ENCODE peak calls at places on chromosomes 16 and 17, in ten cellular contexts. G is esophagus muscularis mucosa; Q is small intestine; W is keratinocyte; N is K562; O is neural progenitor cell; X is esophagus squamous epithelium; L is CD8-positive, alpha-beta T cell; T is heart left ventricle; U is fibroblast of lung. V is an unnamed sample.
A peak's percentile ranks its signal among the peaks of the same experiment; 100 is the strongest.

GRCh38 chr16:84103678-84104077 is 13.1 kb downstream of the MBTPS1 start:
- DNase-seq in O (no peak), U (peak; percentile 9), G (no peak), X (no peak), N (no peak), T (no peak), Q (no peak), W (no peak), L (no peak), V (no peak)

GRCh38 chr17:39062846-39063680 is 88.4 kb downstream of the PLXDC1 start:
- DNase-seq in N (no peak), G (no peak), Q (no peak), U (no peak), W (no peak), O (no peak), L (no peak), T (no peak), X (no peak), V (no peak)

GRCh38 chr16:30896203-30896889 is at the start of gene CTF1:
- DNase-seq in X (no peak), G (peak; percentile 95), L (no peak), N (peak; percentile 86), O (peak; percentile 92), W (peak; percentile 72), Q (no peak), T (peak; percentile 85), U (peak; percentile 88), V (peak; percentile 89)

GRCh38 chr16:81578636-81579413 is 134.2 kb downstream of the CMIP start:
- DNase-seq in N (no peak), Q (no peak), T (no peak), W (no peak), G (no peak), U (no peak), X (no peak), O (no peak), L (no peak), V (no peak)

GRCh38 chr16:50273888-50274770 is 7.8 kb downstream of the ADCY7 start:
- DNase-seq in L (peak; percentile 70), T (peak; percentile 67), Q (peak; percentile 32), N (peak; percentile 56), W (no peak), G (no peak), O (no peak), X (no peak), U (no peak), V (peak; percentile 93)

GRCh38 chr16:4801962-4802658 is at the start of gene ROGDI:
- DNase-seq in X (peak; percentile 49), W (no peak), L (peak; percentile 82), Q (peak; percentile 95), N (peak; percentile 74), T (peak; percentile 87), G (peak; percentile 96), O (peak; percentile 94), U (peak; percentile 11), V (peak; percentile 97)

GRCh38 chr17:72962099-72962498 is 130.4 kb downstream of the SLC39A11 start:
- DNase-seq in T (no peak), N (no peak), G (no peak), L (no peak), Q (peak; percentile 61), U (no peak), W (no peak), O (no peak), X (no peak), V (no peak)

GRCh38 chr16:83599789-83600462 is 207.9 kb upstream of the HSBP1 start:
- DNase-seq in Q (peak; percentile 80), G (peak; percentile 81), N (no peak), W (no peak), X (no peak), T (no peak), L (no peak), O (no peak), U (no peak), V (no peak)

GRCh38 chr17:79664925-79665738 is 54.3 kb upstream of the RBFOX3 start:
- DNase-seq in Q (peak; percentile 61), X (no peak), W (no peak), L (no peak), T (peak; percentile 79), G (no peak), N (no peak), O (peak; percentile 58), U (peak; percentile 67), V (no peak)

GRCh38 chr17:45976755-45977505 is 22.1 kb upstream of the STH start:
- DNase-seq in U (no peak), N (peak; percentile 93), G (no peak), X (no peak), L (no peak), Q (no peak), O (no peak), W (no peak), T (no peak), V (peak; percentile 52)

GRCh38 chr17:45784583-45785372 is 658 bp downstream of the CRHR1 start:
- DNase-seq in G (no peak), W (no peak), T (no peak), X (no peak), L (peak; percentile 29), O (peak; percentile 79), U (no peak), Q (peak; percentile 40), N (peak; percentile 69), V (peak; percentile 81)

GRCh38 chr17:78137392-78138203 is 7.0 kb downstream of the TMC8 start:
- DNase-seq in U (no peak), Q (peak; percentile 45), T (no peak), O (no peak), N (peak; percentile 75), G (no peak), W (no peak), X (no peak), L (peak; percentile 60), V (peak; percentile 92)

GRCh38 chr17:41666336-41666680 is 22.4 kb upstream of the EIF1 start:
- DNase-seq in W (no peak), X (no peak), U (peak; percentile 46), T (peak; percentile 60), Q (peak; percentile 42), O (peak; percentile 41), N (peak; percentile 32), G (no peak), L (peak; percentile 60), V (peak; percentile 85)

GRCh38 chr17:67606896-67607604 is 110.7 kb upstream of the NOL11 start:
- DNase-seq in L (no peak), X (no peak), O (no peak), T (peak; percentile 58), Q (no peak), U (no peak), W (no peak), N (no peak), G (no peak), V (no peak)

GRCh38 chr17:67606471-67606870 is 111.3 kb upstream of the NOL11 start:
- DNase-seq in N (no peak), G (no peak), T (no peak), W (no peak), X (no peak), L (no peak), U (no peak), Q (peak; percentile 47), O (no peak), V (no peak)

GRCh38 chr17:67602974-67603373 is 114.8 kb upstream of the NOL11 start:
- DNase-seq in W (no peak), U (peak; percentile 54), L (peak; percentile 39), T (no peak), Q (peak; percentile 44), N (peak; percentile 27), G (no peak), X (no peak), O (peak; percentile 69), V (peak; percentile 46)

GRCh38 chr17:67602439-67602838 is 115.3 kb upstream of the NOL11 start:
- DNase-seq in U (no peak), L (no peak), X (no peak), G (no peak), N (no peak), O (no peak), T (no peak), Q (no peak), W (no peak), V (peak; percentile 9)

GRCh38 chr17:67605259-67605912 is 112.3 kb upstream of the NOL11 start:
- DNase-seq in T (peak; percentile 79), U (peak; percentile 44), X (no peak), O (no peak), G (no peak), W (no peak), Q (no peak), N (no peak), L (no peak), V (no peak)
- H3K27ac ChIP-seq in T (peak overlapping the region; percentile 28), U (no peak overlapping the region), X (no peak overlapping the region), O (no peak overlapping the region), G (peak overlapping the region; percentile 51), W (no peak overlapping the region), Q (no peak overlapping the region), N (no peak overlapping the region), L (peak overlapping the region; percentile 10), V (no peak overlapping the region)

GRCh38 chr17:68379150-68379510 is 78.2 kb downstream of the WIPI1 start:
- DNase-seq in X (no peak), U (no peak), W (no peak), N (no peak), O (no peak), T (no peak), Q (no peak), G (no peak), L (no peak), V (no peak)
- H3K4me1 ChIP-seq in X (peaks cover 18% of the 10 kb centered on the region), U (peaks cover 39% of the 10 kb centered on the region), W (no peaks in the 10 kb centered on the region), N (no peaks in the 10 kb centered on the region), O (peaks cover 24% of the 10 kb centered on the region), T (peaks cover 34% of the 10 kb centered on the region), Q (no peaks in the 10 kb centered on the region), G (peaks cover 36% of the 10 kb centered on the region), L (peaks cover 12% of the 10 kb centered on the region), V (peaks cover 23% of the 10 kb centered on the region)

GRCh38 chr17:68777856-68778694 is 176.9 kb upstream of the FAM20A start:
- DNase-seq in X (no peak), L (no peak), T (no peak), W (no peak), O (no peak), G (no peak), U (no peak), N (no peak), Q (peak; percentile 46), V (no peak)
- H3K27ac ChIP-seq in X (peak overlapping the region; percentile 62), L (no peak overlapping the region), T (peak overlapping the region; percentile 70), W (no peak overlapping the region), O (no peak overlapping the region), G (peak overlapping the region; percentile 50), U (no peak overlapping the region), N (no peak overlapping the region), Q (no peak overlapping the region), V (peak overlapping the region; percentile 77)

GRCh38 chr17:40110457-40110856 is 10.1 kb upstream of the NR1D1 start:
- DNase-seq in W (no peak), O (no peak), G (no peak), T (no peak), X (no peak), U (no peak), N (no peak), L (no peak), Q (no peak), V (no peak)

GRCh38 chr17:40111221-40112128 is 10.3 kb upstream of the MSL1 start:
- DNase-seq in O (peak; percentile 93), G (peak; percentile 98), U (peak; percentile 99), Q (peak; percentile 96), X (no peak), T (peak; percentile 92), L (peak; percentile 73), W (no peak), N (peak; percentile 94), V (peak; percentile 90)

GRCh38 chr17:40110026-40110425 is 9.6 kb upstream of the NR1D1 start:
- DNase-seq in T (no peak), Q (no peak), W (no peak), X (no peak), U (no peak), O (peak; percentile 89), L (no peak), N (no peak), G (no peak), V (no peak)

GRCh38 chr17:40107266-40107980 is 7.0 kb upstream of the NR1D1 start:
- DNase-seq in Q (no peak), T (no peak), G (no peak), L (peak; percentile 34), X (no peak), U (no peak), W (no peak), O (no peak), N (no peak), V (peak; percentile 61)

GRCh38 chr17:40109471-40109824 is 9.1 kb upstream of the NR1D1 start:
- DNase-seq in N (no peak), T (no peak), W (no peak), G (no peak), O (no peak), U (no peak), Q (peak; percentile 70), X (no peak), L (no peak), V (no peak)
- H3K4me1 ChIP-seq in N (peaks cover 63% of the 10 kb centered on the region), T (peaks cover 80% of the 10 kb centered on the region), W (peaks cover 78% of the 10 kb centered on the region), G (peaks cover 99% of the 10 kb centered on the region), O (peaks cover 66% of the 10 kb centered on the region), U (peaks cover 63% of the 10 kb centered on the region), Q (peaks cover 9% of the 10 kb centered on the region), X (peaks cover 95% of the 10 kb centered on the region), L (peaks cover 94% of the 10 kb centered on the region), V (peaks cover 65% of the 10 kb centered on the region)

V was measured in spleen.